ENCODE peak calls at places on chromosomes 5 and 9, in seven cellular contexts. P is iPS-NIHi11, Z is choroid plexus epithelial cell, E is naive B cell, K is nucleus accumbens, D is M059J, J is iris pigment epithelial cell. S is an unnamed sample.

GRCh38 chr5:129899454-129899853 is 4.8 kb upstream of the CHSY3 start:
- DNase-seq in P (no peak), Z (peak), E (no peak), K (no peak), D (no peak), J (peak), S (no peak)

GRCh38 chr5:61319388-61320146 is 12.5 kb upstream of the ZSWIM6 start:
- DNase-seq in P (peak), Z (peak), E (no peak), K (no peak), D (no peak), J (peak), S (peak)

GRCh38 chr9:90423661-90424193 is 218.9 kb downstream of the DIRAS2 start:
- DNase-seq in P (no peak), Z (peak), E (no peak), K (no peak), D (peak), J (no peak), S (no peak)

GRCh38 chr9:3527653-3527960 is 1.8 kb upstream of the RFX3 start:
- DNase-seq in P (no peak), Z (no peak), E (no peak), K (no peak), D (no peak), J (no peak), S (peak)

GRCh38 chr9:97809666-97810344 is 43.2 kb upstream of the FOXE1 start:
- DNase-seq in P (peak), Z (no peak), E (no peak), K (no peak), D (peak), J (no peak), S (no peak)

GRCh38 chr5:76099286-76099702 is 16.1 kb downstream of the SV2C start:
- DNase-seq in P (no peak), Z (no peak), E (no peak), K (no peak), D (no peak), J (no peak), S (peak)

GRCh38 chr5:56422060-56422762 is 189.1 kb upstream of the ANKRD55 start:
- DNase-seq in P (peak), Z (no peak), E (no peak), K (no peak), D (no peak), J (no peak), S (no peak)

GRCh38 chr5:39986614-39987013 is 561.8 kb upstream of the DAB2 start:
- DNase-seq in P (no peak), Z (peak), E (no peak), K (no peak), D (no peak), J (no peak), S (no peak)

GRCh38 chr9:110443878-110444245 is 106.2 kb upstream of the TXNDC8 start:
- DNase-seq in P (no peak), Z (peak), E (no peak), K (no peak), D (peak), J (peak), S (no peak)

GRCh38 chr5:159507661-159508060 is 177.4 kb upstream of the IL12B start:
- DNase-seq in P (no peak), Z (no peak), E (no peak), K (no peak), D (peak), J (no peak), S (no peak)

GRCh38 chr5:151063136-151063544 is 17.7 kb downstream of the TNIP1 start:
- DNase-seq in P (no peak), Z (peak), E (no peak), K (no peak), D (peak), J (peak), S (no peak)

GRCh38 chr9:127977877-127978647 is 2.7 kb downstream of the EEIG1 start:
- DNase-seq in P (no peak), Z (peak), E (no peak), K (no peak), D (peak), J (peak), S (no peak)

GRCh38 chr9:35828716-35829083 is at the start of gene FAM221B:
- DNase-seq in P (peak), Z (no peak), E (no peak), K (no peak), D (no peak), J (no peak), S (no peak)

GRCh38 chr5:83494102-83494620 is 22.6 kb downstream of the VCAN start:
- DNase-seq in P (no peak), Z (no peak), E (no peak), K (no peak), D (no peak), J (no peak), S (no peak)

GRCh38 chr9:105385372-105385985 is 62.4 kb upstream of the FSD1L start:
- DNase-seq in P (no peak), Z (peak), E (peak), K (no peak), D (peak), J (peak), S (peak)

GRCh38 chr9:129557192-129558036 is 63.5 kb downstream of the C9orf50 start:
- DNase-seq in P (peak), Z (peak), E (no peak), K (no peak), D (peak), J (peak), S (no peak)

GRCh38 chr5:150119421-150120061 is 33.2 kb upstream of the CSF1R start:
- DNase-seq in P (no peak), Z (peak), E (no peak), K (no peak), D (no peak), J (no peak), S (no peak)

GRCh38 chr5:21681906-21682305 is 1171.2 kb downstream of the CDH12 start:
- DNase-seq in P (no peak), Z (no peak), E (no peak), K (no peak), D (no peak), J (peak), S (no peak)

GRCh38 chr5:113152053-113152452 is 175.5 kb downstream of the DCP2 start:
- DNase-seq in P (no peak), Z (no peak), E (no peak), K (no peak), D (no peak), J (no peak), S (no peak)

GRCh38 chr5:43075319-43076293 is 35.5 kb upstream of the ANXA2R start:
- DNase-seq in P (no peak), Z (peak), E (no peak), K (no peak), D (no peak), J (no peak), S (peak)

GRCh38 chr5:133354323-133355161 is 257.8 kb downstream of the FSTL4 start:
- DNase-seq in P (no peak), Z (no peak), E (no peak), K (no peak), D (no peak), J (no peak), S (peak)

S was measured in OCI-LY7.